ENCODE peak calls at places on chromosomes 11 and 22, in ten cellular contexts. D is activated effector memory CD4-positive, alpha-beta T cell treated with anti-CD3 and anti-CD28 coated beads, Interleukin-2, amount 50 U/mL, for 16 hours; Q is AG04449; R is lower leg skin; W is EL; L is CD4-positive, alpha-beta memory T cell; Z is SJSA1; P is stimulated activated CD4-positive, alpha-beta T cell treated with anti-CD3 and anti-CD28 coated beads, TNF-alpha, amount 100 ng/mL, for 48 hours; K is OCI-LY7; A is HEK293T. F is an unnamed sample.

GRCh38 chr11:79439893-79440450 is 858 bp downstream of the TENM4 start:
- DNase-seq in D (no peak), Q (no peak), R (peak), W (peak), L (no peak), Z (no peak), P (no peak), K (no peak), A (peak), F (no peak)

GRCh38 chr11:44955019-44955738 is 4.5 kb upstream of the TP53I11 start:
- DNase-seq in D (no peak), Q (peak), R (peak), W (peak), L (peak), Z (peak), P (no peak), K (no peak), A (no peak), F (peak)

GRCh38 chr11:15199693-15200092 is 85.0 kb downstream of the INSC start:
- DNase-seq in D (no peak), Q (no peak), R (no peak), W (peak), L (no peak), Z (no peak), P (no peak), K (no peak), A (no peak), F (no peak)

GRCh38 chr11:64250875-64251721 is at the start of gene PLCB3:
- DNase-seq in D (peak), Q (no peak), R (no peak), W (peak), L (peak), Z (peak), P (peak), K (peak), A (peak), F (peak)

GRCh38 chr11:121441533-121441932 is 10.6 kb upstream of the SORL1 start:
- DNase-seq in D (no peak), Q (no peak), R (no peak), W (no peak), L (no peak), Z (no peak), P (no peak), K (no peak), A (no peak), F (no peak)

GRCh38 chr11:83008581-83008923 is 63.1 kb downstream of the RAB30 start:
- DNase-seq in D (no peak), Q (peak), R (no peak), W (peak), L (no peak), Z (no peak), P (no peak), K (no peak), A (no peak), F (no peak)

GRCh38 chr22:44076825-44077224 is 52.7 kb downstream of the PARVB start:
- DNase-seq in D (no peak), Q (no peak), R (no peak), W (no peak), L (no peak), Z (no peak), P (no peak), K (no peak), A (no peak), F (no peak)

GRCh38 chr11:128814856-128815705 is 52.0 kb downstream of the KCNJ1 start:
- DNase-seq in D (no peak), Q (peak), R (no peak), W (peak), L (no peak), Z (peak), P (no peak), K (no peak), A (peak), F (peak)

GRCh38 chr11:1912314-1912878 is 7.1 kb upstream of the TNNT3 start:
- DNase-seq in D (no peak), Q (no peak), R (no peak), W (no peak), L (no peak), Z (no peak), P (no peak), K (no peak), A (no peak), F (peak)

GRCh38 chr22:29633514-29634312 is 30.3 kb downstream of the NF2 start:
- DNase-seq in D (no peak), Q (no peak), R (no peak), W (no peak), L (no peak), Z (peak), P (no peak), K (no peak), A (no peak), F (no peak)

GRCh38 chr22:46791201-46791731 is 28.8 kb downstream of the TBC1D22A start:
- DNase-seq in D (peak), Q (no peak), R (peak), W (peak), L (peak), Z (peak), P (peak), K (no peak), A (no peak), F (peak)

GRCh38 chr11:60941371-60942119 is 10.4 kb downstream of the SLC15A3 start:
- DNase-seq in D (no peak), Q (no peak), R (no peak), W (no peak), L (no peak), Z (no peak), P (no peak), K (peak), A (no peak), F (no peak)

GRCh38 chr11:97361812-97362378 is 972.1 kb downstream of the JRKL start:
- DNase-seq in D (no peak), Q (no peak), R (no peak), W (no peak), L (no peak), Z (no peak), P (no peak), K (no peak), A (no peak), F (no peak)

GRCh38 chr11:111912535-111912934 is at the start of gene HSPB2:
- DNase-seq in D (no peak), Q (no peak), R (peak), W (no peak), L (no peak), Z (no peak), P (no peak), K (no peak), A (no peak), F (no peak)

GRCh38 chr22:23970816-23971482 is 3.3 kb downstream of the DDT start:
- DNase-seq in D (no peak), Q (no peak), R (peak), W (no peak), L (no peak), Z (no peak), P (no peak), K (no peak), A (no peak), F (peak)

GRCh38 chr22:48944756-48945620 is 882.7 kb downstream of the BRD1 start:
- DNase-seq in D (peak), Q (no peak), R (peak), W (no peak), L (no peak), Z (no peak), P (no peak), K (no peak), A (no peak), F (no peak)

GRCh38 chr11:78391424-78391823 is 26.2 kb downstream of the GAB2 start:
- DNase-seq in D (no peak), Q (no peak), R (no peak), W (no peak), L (no peak), Z (no peak), P (no peak), K (no peak), A (no peak), F (no peak)

GRCh38 chr11:57941875-57942274 is 81.8 kb upstream of the OR9Q1 start:
- DNase-seq in D (no peak), Q (no peak), R (no peak), W (no peak), L (no peak), Z (no peak), P (no peak), K (no peak), A (no peak), F (no peak)

GRCh38 chr22:44186121-44186510 is 5.4 kb downstream of the PARVG start:
- DNase-seq in D (peak), Q (no peak), R (no peak), W (no peak), L (no peak), Z (no peak), P (no peak), K (no peak), A (no peak), F (no peak)

GRCh38 chr11:117387992-117388765 is 60.5 kb downstream of the CEP164 start:
- DNase-seq in D (no peak), Q (peak), R (peak), W (peak), L (no peak), Z (no peak), P (no peak), K (no peak), A (no peak), F (no peak)

GRCh38 chr11:117872420-117872961 is 4.0 kb downstream of the FXYD6 start:
- DNase-seq in D (no peak), Q (no peak), R (peak), W (no peak), L (no peak), Z (no peak), P (no peak), K (no peak), A (no peak), F (no peak)

GRCh38 chr11:130103296-130103814 is 33.7 kb downstream of the APLP2 start:
- DNase-seq in D (no peak), Q (peak), R (no peak), W (peak), L (no peak), Z (peak), P (no peak), K (no peak), A (peak), F (peak)

GRCh38 chr22:17846326-17846992 is 72.2 kb upstream of the BID start:
- DNase-seq in D (no peak), Q (no peak), R (no peak), W (no peak), L (no peak), Z (no peak), P (no peak), K (no peak), A (no peak), F (no peak)

GRCh38 chr22:27842236-27842993 is 40.9 kb upstream of the MN1 start:
- DNase-seq in D (peak), Q (no peak), R (peak), W (no peak), L (no peak), Z (no peak), P (no peak), K (no peak), A (no peak), F (no peak)

GRCh38 chr11:104075091-104075490 is 38.7 kb downstream of the DDI1 start:
- DNase-seq in D (no peak), Q (no peak), R (no peak), W (no peak), L (no peak), Z (no peak), P (no peak), K (no peak), A (no peak), F (no peak)

GRCh38 chr11:416757-417621 is 2.2 kb upstream of the SIGIRR start:
- DNase-seq in D (peak), Q (no peak), R (no peak), W (peak), L (peak), Z (no peak), P (no peak), K (no peak), A (no peak), F (peak)

GRCh38 chr11:62146476-62147200 is 22.8 kb downstream of the INCENP start:
- DNase-seq in D (peak), Q (no peak), R (peak), W (no peak), L (no peak), Z (no peak), P (no peak), K (no peak), A (no peak), F (no peak)

GRCh38 chr22:46507451-46508390 is 29.7 kb downstream of the CELSR1 start:
- DNase-seq in D (no peak), Q (no peak), R (no peak), W (no peak), L (no peak), Z (no peak), P (no peak), K (no peak), A (no peak), F (no peak)

GRCh38 chr22:24435323-24435645 is 7.9 kb downstream of the ADORA2A start:
- DNase-seq in D (no peak), Q (no peak), R (no peak), W (no peak), L (no peak), Z (no peak), P (no peak), K (peak), A (no peak), F (no peak)

GRCh38 chr11:117145393-117145761 is 1.3 kb downstream of the PAFAH1B2 start:
- DNase-seq in D (no peak), Q (no peak), R (no peak), W (peak), L (peak), Z (peak), P (peak), K (peak), A (peak), F (peak)

GRCh38 chr11:120903686-120904085 is 120.2 kb upstream of the TBCEL start:
- DNase-seq in D (no peak), Q (no peak), R (no peak), W (no peak), L (no peak), Z (no peak), P (no peak), K (no peak), A (no peak), F (peak)

GRCh38 chr22:47775686-47776085 is 1013.2 kb downstream of the TBC1D22A start:
- DNase-seq in D (no peak), Q (no peak), R (peak), W (no peak), L (no peak), Z (no peak), P (no peak), K (no peak), A (no peak), F (no peak)